ENCODE peak calls at places on chromosome 6, in four cellular contexts. One of them, this sample, is unnamed.

GRCh38 chr6:54722328-54722727 is 124.2 kb upstream of the FAM83B start:
- DNase-seq in HepG2: no peak
- DNase-seq in K562: no peak
- DNase-seq in GM12878: no peak
- DNase-seq in this sample: no peak

GRCh38 chr6:13695217-13695616 is 16.4 kb downstream of the RANBP9 start:
- DNase-seq in K562: no peak
- DNase-seq in HepG2: no peak
- DNase-seq in GM12878: no peak
- DNase-seq in this sample: no peak

GRCh38 chr6:127832381-127832780 is 68.5 kb downstream of the THEMIS start:
- DNase-seq in GM12878: no peak
- DNase-seq in HepG2: no peak
- DNase-seq in K562: no peak
- DNase-seq in this sample: no peak

GRCh38 chr6:140445474-140446004 is 1071.1 kb upstream of the CITED2 start:
- DNase-seq in GM12878: no peak
- DNase-seq in K562: no peak
- DNase-seq in HepG2: no peak
- DNase-seq in this sample: no peak

GRCh38 chr6:108765495-108765894 is 82.7 kb upstream of the ARMC2 start:
- DNase-seq in K562: no peak
- DNase-seq in GM12878: no peak
- DNase-seq in HepG2: peak
- DNase-seq in this sample: no peak

GRCh38 chr6:106520711-106521367 is 108.5 kb downstream of the RTN4IP1 start:
- DNase-seq in HepG2: no peak
- DNase-seq in K562: peak
- DNase-seq in GM12878: peak
- DNase-seq in this sample: no peak

GRCh38 chr6:87364602-87365252 is 20.1 kb downstream of the C6orf163 start:
- DNase-seq in K562: peak
- DNase-seq in GM12878: no peak
- DNase-seq in HepG2: no peak
- DNase-seq in this sample: no peak

GRCh38 chr6:46715106-46715505 is 20.1 kb downstream of the PLA2G7 start:
- DNase-seq in GM12878: no peak
- DNase-seq in HepG2: no peak
- DNase-seq in K562: no peak
- DNase-seq in this sample: no peak

GRCh38 chr6:79421001-79421411 is 116.2 kb downstream of the LCA5 start:
- DNase-seq in HepG2: no peak
- DNase-seq in GM12878: no peak
- DNase-seq in K562: no peak
- DNase-seq in this sample: no peak

GRCh38 chr6:21033575-21034026 is 499.3 kb downstream of the CDKAL1 start:
- DNase-seq in K562: no peak
- DNase-seq in GM12878: no peak
- DNase-seq in HepG2: no peak
- DNase-seq in this sample: no peak

GRCh38 chr6:99192561-99192960 is 156.9 kb downstream of the FAXC start:
- DNase-seq in HepG2: no peak
- DNase-seq in K562: no peak
- DNase-seq in GM12878: no peak
- DNase-seq in this sample: no peak

GRCh38 chr6:110618591-110619267 is 142.3 kb upstream of the SLC22A16 start:
- DNase-seq in GM12878: peak
- DNase-seq in K562: no peak
- DNase-seq in HepG2: peak
- DNase-seq in this sample: peak

GRCh38 chr6:160263214-160263939 is 4.8 kb upstream of the SLC22A2 start:
- DNase-seq in HepG2: no peak
- DNase-seq in K562: no peak
- DNase-seq in GM12878: no peak
- DNase-seq in this sample: no peak

GRCh38 chr6:3607599-3607998 is 143.9 kb downstream of the PXDC1 start:
- DNase-seq in K562: no peak
- DNase-seq in HepG2: no peak
- DNase-seq in GM12878: no peak
- DNase-seq in this sample: no peak

GRCh38 chr6:168099201-168100010 is 20.4 kb upstream of the FRMD1 start:
- DNase-seq in HepG2: no peak
- DNase-seq in GM12878: no peak
- DNase-seq in K562: no peak
- DNase-seq in this sample: no peak
- TF ChIP-seq SP1 in HepG2: no peak
- TF ChIP-seq SP1 in GM12878: no peak
- TF ChIP-seq SP1 in K562: no peak
- TF ChIP-seq SP1 in this sample: no peak

GRCh38 chr6:148138478-148138877 is 204.2 kb upstream of the SASH1 start:
- DNase-seq in GM12878: no peak
- DNase-seq in HepG2: no peak
- DNase-seq in K562: no peak
- DNase-seq in this sample: no peak

GRCh38 chr6:148143771-148144170 is 198.9 kb upstream of the SASH1 start:
- DNase-seq in HepG2: no peak
- DNase-seq in K562: no peak
- DNase-seq in GM12878: no peak
- DNase-seq in this sample: no peak

GRCh38 chr6:148142821-148143220 is 199.8 kb upstream of the SASH1 start:
- DNase-seq in GM12878: no peak
- DNase-seq in HepG2: no peak
- DNase-seq in K562: no peak
- DNase-seq in this sample: no peak

GRCh38 chr6:148137652-148138051 is 205.0 kb upstream of the SASH1 start:
- DNase-seq in HepG2: no peak
- DNase-seq in GM12878: no peak
- DNase-seq in K562: no peak
- DNase-seq in this sample: no peak

DNA sequence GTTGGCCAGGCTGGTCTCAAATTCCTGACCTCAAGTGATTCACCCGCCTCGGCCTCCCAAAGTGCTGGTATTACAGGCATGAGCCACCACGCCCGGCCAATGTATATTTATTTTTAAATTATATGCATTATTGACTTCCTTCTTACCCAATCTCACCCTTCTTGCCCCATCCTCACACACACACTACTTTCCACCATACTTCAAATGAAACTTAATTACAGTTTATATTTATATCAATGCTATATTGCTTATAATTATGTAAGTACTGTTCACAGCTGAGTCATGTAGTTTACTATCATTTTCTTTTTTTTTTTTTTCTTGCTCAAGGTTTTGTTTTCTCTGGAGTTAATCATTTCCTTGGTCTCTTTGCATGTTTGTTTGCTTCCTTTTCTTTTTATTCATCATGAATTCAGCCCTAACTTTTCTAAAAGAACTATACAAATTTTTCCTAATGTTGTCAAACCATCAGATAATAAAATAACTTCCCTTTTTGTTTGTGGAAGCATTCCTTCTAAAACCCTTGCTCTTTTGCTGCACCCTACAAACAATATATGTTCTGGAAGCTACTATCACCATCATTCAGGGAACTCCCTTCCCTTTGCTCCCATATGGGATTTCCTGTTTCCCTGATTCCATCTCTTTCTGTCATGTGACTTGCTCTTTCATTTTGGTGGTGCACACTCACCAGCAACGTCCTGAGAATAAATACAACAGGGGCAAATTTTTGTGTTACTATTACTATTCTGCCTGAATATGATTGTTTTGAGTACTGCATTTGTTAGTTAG is 201.7 kb upstream of the SASH1 start:
- DNase-seq in HepG2: peak
- DNase-seq in GM12878: no peak
- DNase-seq in K562: no peak
- DNase-seq in this sample: no peak
- TF ChIP-seq FOXM1 in HepG2: no peak
- TF ChIP-seq FOXM1 in GM12878: no peak
- TF ChIP-seq FOXM1 in K562: no peak
- TF ChIP-seq FOXM1 in this sample: no peak

DNA sequence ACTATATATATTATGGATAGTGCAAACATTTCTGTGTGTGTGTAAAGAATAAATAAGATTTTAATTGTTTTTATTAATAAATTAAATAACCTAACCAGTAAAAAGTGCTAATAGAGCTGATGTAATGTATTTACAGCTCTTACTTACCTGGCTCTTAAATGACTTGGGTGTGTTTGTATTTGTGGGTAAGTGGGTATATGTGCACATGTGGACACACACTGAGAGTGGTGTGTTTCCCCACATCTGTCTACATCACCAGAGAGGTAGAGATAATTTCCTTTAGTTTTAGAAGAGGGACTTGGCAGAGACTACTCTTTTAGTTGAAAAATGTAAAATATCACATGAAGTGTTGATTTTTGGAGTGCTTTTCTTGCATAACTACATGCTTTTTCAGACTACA is 76.0 kb downstream of the UST start:
- DNase-seq in K562: no peak
- DNase-seq in GM12878: no peak
- DNase-seq in HepG2: no peak
- DNase-seq in this sample: no peak
- TF ChIP-seq SP1 in K562: no peak
- TF ChIP-seq SP1 in GM12878: no peak
- TF ChIP-seq SP1 in HepG2: no peak
- TF ChIP-seq SP1 in this sample: no peak

GRCh38 chr6:121515615-121516265 is 80.3 kb downstream of the GJA1 start:
- DNase-seq in GM12878: no peak
- DNase-seq in HepG2: no peak
- DNase-seq in K562: no peak
- DNase-seq in this sample: no peak
- TF ChIP-seq FOXM1 in GM12878: no peak
- TF ChIP-seq FOXM1 in HepG2: no peak
- TF ChIP-seq FOXM1 in K562: no peak
- TF ChIP-seq FOXM1 in this sample: no peak

GRCh38 chr6:11605507-11605905 is 68.0 kb downstream of the TMEM170B start:
- DNase-seq in GM12878: no peak
- DNase-seq in K562: no peak
- DNase-seq in HepG2: no peak
- DNase-seq in this sample: no peak

GRCh38 chr6:11609324-11610071 is 71.9 kb downstream of the TMEM170B start:
- DNase-seq in GM12878: no peak
- DNase-seq in HepG2: no peak
- DNase-seq in K562: no peak
- DNase-seq in this sample: no peak

GRCh38 chr6:11608600-11609323 is 71.2 kb downstream of the TMEM170B start:
- DNase-seq in K562: no peak
- DNase-seq in GM12878: no peak
- DNase-seq in HepG2: no peak
- DNase-seq in this sample: no peak

GRCh38 chr6:11606287-11606686 is 68.7 kb downstream of the TMEM170B start:
- DNase-seq in HepG2: no peak
- DNase-seq in GM12878: no peak
- DNase-seq in K562: no peak
- DNase-seq in this sample: no peak

GRCh38 chr6:11607381-11607780 is 69.8 kb downstream of the TMEM170B start:
- DNase-seq in GM12878: no peak
- DNase-seq in K562: no peak
- DNase-seq in HepG2: no peak
- DNase-seq in this sample: no peak
- TF ChIP-seq SP1 in GM12878: no peak
- TF ChIP-seq SP1 in K562: no peak
- TF ChIP-seq SP1 in HepG2: no peak
- TF ChIP-seq SP1 in this sample: no peak